ENCODE peak calls at places on chromosomes 6 and 20, in five cellular contexts. One of them, this sample, is unnamed.

GRCh38 chr6:111841822-111842221 is 31.4 kb downstream of the FYN start:
- DNase-seq in heart left ventricle: peak; percentile 44
- DNase-seq in body of pancreas: no peak
- DNase-seq in stomach: peak; percentile 31
- DNase-seq in ovary: no peak
- DNase-seq in this sample: peak; percentile 48

GRCh38 chr6:110864816-110865215 is 9.8 kb upstream of the AMD1 start:
- DNase-seq in heart left ventricle: no peak
- DNase-seq in body of pancreas: no peak
- DNase-seq in stomach: no peak
- DNase-seq in ovary: no peak
- DNase-seq in this sample: no peak

GRCh38 chr6:133890941-133891813 is 2.3 kb downstream of the TCF21 start:
- DNase-seq in heart left ventricle: peak; percentile 55
- DNase-seq in body of pancreas: peak; percentile 29
- DNase-seq in stomach: peak; percentile 29
- DNase-seq in ovary: peak; percentile 80
- DNase-seq in this sample: peak; percentile 13

GRCh38 chr20:1505871-1506270 is 14.7 kb upstream of the SIRPB2 start:
- DNase-seq in heart left ventricle: no peak
- DNase-seq in body of pancreas: no peak
- DNase-seq in stomach: no peak
- DNase-seq in ovary: no peak
- DNase-seq in this sample: no peak

GRCh38 chr20:29079769-29080690 is 2177.4 kb upstream of the DEFB115 start:
- DNase-seq in heart left ventricle: peak; percentile 29
- DNase-seq in body of pancreas: peak; percentile 24
- DNase-seq in stomach: no peak
- DNase-seq in ovary: peak; percentile 15
- DNase-seq in this sample: no peak

GRCh38 chr20:2539341-2539740 is 3.0 kb downstream of the TMC2 start:
- DNase-seq in heart left ventricle: no peak
- DNase-seq in body of pancreas: no peak
- DNase-seq in stomach: no peak
- DNase-seq in ovary: no peak
- DNase-seq in this sample: no peak

GRCh38 chr6:149405823-149406765 is 6.0 kb downstream of the SUMO4 start:
- DNase-seq in heart left ventricle: no peak
- DNase-seq in body of pancreas: no peak
- DNase-seq in stomach: no peak
- DNase-seq in ovary: no peak
- DNase-seq in this sample: no peak

GRCh38 chr6:17490724-17491123 is 97.3 kb downstream of the CAP2 start:
- DNase-seq in heart left ventricle: no peak
- DNase-seq in body of pancreas: no peak
- DNase-seq in stomach: no peak
- DNase-seq in ovary: no peak
- DNase-seq in this sample: no peak

GRCh38 chr6:34940030-34940434 is 51.0 kb downstream of the ANKS1A start:
- DNase-seq in heart left ventricle: no peak
- DNase-seq in body of pancreas: no peak
- DNase-seq in stomach: no peak
- DNase-seq in ovary: no peak
- DNase-seq in this sample: no peak

GRCh38 chr20:17849901-17850673 is 118.5 kb downstream of the SNX5 start:
- DNase-seq in heart left ventricle: peak; percentile 87
- DNase-seq in body of pancreas: peak; percentile 49
- DNase-seq in stomach: peak; percentile 72
- DNase-seq in ovary: no peak
- DNase-seq in this sample: peak; percentile 51

GRCh38 chr20:17655865-17656489 is 26.1 kb downstream of the RRBP1 start:
- DNase-seq in heart left ventricle: no peak
- DNase-seq in body of pancreas: peak; percentile 6
- DNase-seq in stomach: no peak
- DNase-seq in ovary: no peak
- DNase-seq in this sample: no peak

GRCh38 chr6:166476634-166477215 is 94.0 kb upstream of the MPC1 start:
- DNase-seq in heart left ventricle: no peak
- DNase-seq in body of pancreas: peak; percentile 2
- DNase-seq in stomach: no peak
- DNase-seq in ovary: no peak
- DNase-seq in this sample: no peak

GRCh38 chr6:134035823-134036296 is 16.6 kb downstream of the SLC2A12 start:
- DNase-seq in heart left ventricle: no peak
- DNase-seq in body of pancreas: peak; percentile 63
- DNase-seq in stomach: peak; percentile 40
- DNase-seq in ovary: no peak
- DNase-seq in this sample: peak; percentile 42

GRCh38 chr20:17840423-17840822 is 128.2 kb downstream of the SNX5 start:
- DNase-seq in heart left ventricle: no peak
- DNase-seq in body of pancreas: no peak
- DNase-seq in stomach: no peak
- DNase-seq in ovary: no peak
- DNase-seq in this sample: no peak

GRCh38 chr6:90173262-90173926 is 123.2 kb downstream of the BACH2 start:
- DNase-seq in heart left ventricle: no peak
- DNase-seq in body of pancreas: no peak
- DNase-seq in stomach: no peak
- DNase-seq in ovary: no peak
- DNase-seq in this sample: no peak

GRCh38 chr6:45212976-45213375 is 115.2 kb upstream of the RUNX2 start:
- DNase-seq in heart left ventricle: no peak
- DNase-seq in body of pancreas: no peak
- DNase-seq in stomach: no peak
- DNase-seq in ovary: no peak
- DNase-seq in this sample: no peak

GRCh38 chr6:152984387-152984872 is 1.6 kb upstream of the FBXO5 start:
- DNase-seq in heart left ventricle: no peak
- DNase-seq in body of pancreas: no peak
- DNase-seq in stomach: no peak
- DNase-seq in ovary: no peak
- DNase-seq in this sample: no peak

GRCh38 chr6:123997223-123997622 is 193.6 kb downstream of the NKAIN2 start:
- DNase-seq in heart left ventricle: peak; percentile 36
- DNase-seq in body of pancreas: peak; percentile 9
- DNase-seq in stomach: no peak
- DNase-seq in ovary: no peak
- DNase-seq in this sample: no peak

GRCh38 chr20:52959125-52959524 is 13.0 kb upstream of the TSHZ2 start:
- DNase-seq in heart left ventricle: no peak
- DNase-seq in body of pancreas: peak; percentile 32
- DNase-seq in stomach: no peak
- DNase-seq in ovary: no peak
- DNase-seq in this sample: no peak

GRCh38 chr6:124792386-124792785 is 169.9 kb upstream of the RNF217 start:
- DNase-seq in heart left ventricle: no peak
- DNase-seq in body of pancreas: no peak
- DNase-seq in stomach: no peak
- DNase-seq in ovary: no peak
- DNase-seq in this sample: no peak

GRCh38 chr6:13710552-13711383 is 867 bp downstream of the RANBP9 start:
- DNase-seq in heart left ventricle: peak; percentile 55
- DNase-seq in body of pancreas: peak; percentile 62
- DNase-seq in stomach: peak; percentile 60
- DNase-seq in ovary: peak; percentile 57
- DNase-seq in this sample: peak; percentile 66

GRCh38 chr6:13711726-13712484 is at the start of gene RANBP9:
- DNase-seq in heart left ventricle: peak; percentile 91
- DNase-seq in body of pancreas: peak; percentile 90
- DNase-seq in stomach: peak; percentile 89
- DNase-seq in ovary: peak; percentile 87
- DNase-seq in this sample: peak; percentile 90

GRCh38 chr6:13709698-13710551 is 1.7 kb downstream of the RANBP9 start:
- DNase-seq in heart left ventricle: no peak
- DNase-seq in body of pancreas: no peak
- DNase-seq in stomach: no peak
- DNase-seq in ovary: no peak
- DNase-seq in this sample: no peak

GRCh38 chr6:13712485-13712990 is 903 bp upstream of the RANBP9 start:
- DNase-seq in heart left ventricle: no peak
- DNase-seq in body of pancreas: no peak
- DNase-seq in stomach: no peak
- DNase-seq in ovary: no peak
- DNase-seq in this sample: no peak

GRCh38 chr6:13711384-13711725 is 280 bp downstream of the RANBP9 start:
- DNase-seq in heart left ventricle: no peak
- DNase-seq in body of pancreas: no peak
- DNase-seq in stomach: no peak
- DNase-seq in ovary: no peak
- DNase-seq in this sample: no peak
- TF ChIP-seq POLR2A in heart left ventricle: no peak
- TF ChIP-seq POLR2A in body of pancreas: no peak
- TF ChIP-seq POLR2A in stomach: no peak
- TF ChIP-seq POLR2A in ovary: no peak
- TF ChIP-seq POLR2A in this sample: no peak

GRCh38 chr20:63657937-63658748 is at the start of gene RTEL1:
- DNase-seq in heart left ventricle: peak; percentile 95
- DNase-seq in body of pancreas: peak; percentile 91
- DNase-seq in stomach: peak; percentile 93
- DNase-seq in ovary: peak; percentile 90
- DNase-seq in this sample: peak; percentile 93

GRCh38 chr20:63658749-63659187 is 656 bp downstream of the RTEL1 start:
- DNase-seq in heart left ventricle: no peak
- DNase-seq in body of pancreas: peak; percentile 24
- DNase-seq in stomach: no peak
- DNase-seq in ovary: no peak
- DNase-seq in this sample: no peak

GRCh38 chr20:63660622-63661021 is 2.5 kb downstream of the RTEL1 start:
- DNase-seq in heart left ventricle: no peak
- DNase-seq in body of pancreas: no peak
- DNase-seq in stomach: no peak
- DNase-seq in ovary: no peak
- DNase-seq in this sample: no peak

GRCh38 chr20:63661108-63661507 is 3.0 kb downstream of the RTEL1 start:
- DNase-seq in heart left ventricle: no peak
- DNase-seq in body of pancreas: no peak
- DNase-seq in stomach: no peak
- DNase-seq in ovary: peak; percentile 28
- DNase-seq in this sample: no peak

GRCh38 chr20:63659370-63659769 is 1.3 kb downstream of the RTEL1 start:
- DNase-seq in heart left ventricle: no peak
- DNase-seq in body of pancreas: no peak
- DNase-seq in stomach: no peak
- DNase-seq in ovary: peak; percentile 30
- DNase-seq in this sample: no peak
- H3K27ac ChIP-seq in heart left ventricle: peak overlapping the region; percentile 94
- H3K27ac ChIP-seq in body of pancreas: no peak overlapping the region
- H3K27ac ChIP-seq in stomach: peak overlapping the region; percentile 90
- H3K27ac ChIP-seq in ovary: no peak overlapping the region
- H3K27ac ChIP-seq in this sample: peak overlapping the region; percentile 82

DNA sequence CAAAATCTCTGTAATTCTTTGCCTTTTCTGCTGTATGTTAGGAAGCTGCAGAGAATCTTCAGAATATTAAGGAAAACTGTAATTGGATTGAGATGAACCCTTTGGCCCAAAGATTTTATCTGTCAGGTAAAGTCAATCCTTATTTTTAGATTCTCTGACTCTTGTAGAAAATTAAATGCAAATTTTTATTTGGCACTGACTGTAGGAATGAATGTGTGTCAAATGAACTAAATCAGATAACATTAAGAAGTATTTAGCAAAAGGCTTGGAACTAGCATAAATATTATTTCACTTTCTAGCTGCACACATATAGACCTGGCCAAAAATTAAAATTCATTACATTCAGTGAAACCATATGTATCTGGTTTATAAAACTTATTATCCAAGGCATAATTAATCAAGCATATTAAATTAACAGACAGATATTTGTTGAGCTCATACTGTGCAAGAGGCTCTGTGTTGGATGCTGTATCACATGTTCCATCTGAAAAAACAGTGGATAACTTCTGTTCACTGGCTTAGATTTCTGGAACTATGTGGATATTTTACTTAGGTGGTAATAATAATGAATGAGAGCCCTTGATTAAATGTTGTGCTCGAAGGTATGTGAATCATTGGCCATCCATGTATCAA is 124.8 kb downstream of the HDGFL1 start:
- DNase-seq in heart left ventricle: no peak
- DNase-seq in body of pancreas: no peak
- DNase-seq in stomach: no peak
- DNase-seq in ovary: no peak
- DNase-seq in this sample: no peak
- TF ChIP-seq CTCF in heart left ventricle: no peak
- TF ChIP-seq CTCF in body of pancreas: no peak
- TF ChIP-seq CTCF in stomach: no peak
- TF ChIP-seq CTCF in ovary: no peak
- TF ChIP-seq CTCF in this sample: no peak

DNA sequence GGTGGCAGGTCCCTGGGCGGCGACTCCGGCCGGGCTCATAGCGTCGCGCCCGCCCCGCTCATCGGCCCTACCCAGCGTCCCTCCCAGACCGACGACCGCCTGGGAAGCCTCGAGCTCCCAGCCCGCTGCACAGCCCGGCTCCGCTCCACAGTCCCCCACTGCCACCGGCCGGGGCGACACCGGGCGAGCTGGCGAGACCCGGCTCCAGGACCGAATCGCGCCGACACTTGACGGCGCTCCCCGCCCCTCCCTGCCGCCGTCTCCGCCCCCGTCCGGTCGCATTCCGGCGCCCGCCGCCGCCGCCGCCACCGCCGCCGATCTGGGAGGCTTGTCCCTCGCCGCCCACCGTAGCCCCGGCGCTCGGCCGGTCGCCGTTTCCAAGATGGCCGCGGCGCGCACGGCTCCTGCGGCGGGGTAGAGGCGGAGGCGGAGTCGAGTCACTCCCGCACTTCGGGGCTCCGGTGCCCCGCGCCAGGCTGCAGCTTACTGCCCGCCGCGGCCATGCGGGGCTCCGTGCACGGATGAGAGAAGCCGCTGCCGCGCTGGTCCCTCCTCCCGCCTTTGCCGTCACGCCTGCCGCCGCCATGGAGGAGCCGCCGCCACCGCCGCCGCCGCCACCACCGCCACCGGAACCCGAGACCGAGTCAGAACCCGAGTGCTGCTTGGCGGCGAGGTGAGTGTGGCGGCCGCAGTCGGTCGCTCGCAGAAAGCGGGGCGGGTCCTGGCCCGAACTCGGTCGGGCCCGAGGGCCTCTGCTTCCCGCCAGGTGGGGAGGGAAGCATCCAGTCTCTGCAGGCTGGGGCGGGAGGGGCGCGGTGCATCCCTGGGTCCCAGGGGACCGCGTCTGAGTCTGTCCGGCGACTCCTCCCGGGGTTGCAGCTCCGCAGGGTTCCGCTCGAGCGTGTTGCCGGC is at the start of gene MAP3K4:
- DNase-seq in heart left ventricle: peak; percentile 88
- DNase-seq in body of pancreas: peak; percentile 84
- DNase-seq in stomach: peak; percentile 81
- DNase-seq in ovary: peak; percentile 79
- DNase-seq in this sample: peak; percentile 85
- TF ChIP-seq POLR2A in heart left ventricle: no peak
- TF ChIP-seq POLR2A in body of pancreas: peak; percentile 74
- TF ChIP-seq POLR2A in stomach: no peak
- TF ChIP-seq POLR2A in ovary: no peak
- TF ChIP-seq POLR2A in this sample: peak; percentile 54

GRCh38 chr6:128370072-128370471 is 150.3 kb downstream of the PTPRK start:
- DNase-seq in heart left ventricle: no peak
- DNase-seq in body of pancreas: no peak
- DNase-seq in stomach: no peak
- DNase-seq in ovary: no peak
- DNase-seq in this sample: no peak
- H3K27ac ChIP-seq in heart left ventricle: peak overlapping the region; percentile 23
- H3K27ac ChIP-seq in body of pancreas: peak overlapping the region; percentile 48
- H3K27ac ChIP-seq in stomach: no peak overlapping the region
- H3K27ac ChIP-seq in ovary: no peak overlapping the region
- H3K27ac ChIP-seq in this sample: peak overlapping the region; percentile 51